ENCODE peak calls at places on chromosomes 5 and 9, in seven cellular contexts. N is stimulated activated CD4-positive, alpha-beta T cell treated with anti-CD3 and anti-CD28 coated beads, Interleukin-2, amount 100 ng/mL, for 48 hours; U is head of caudate nucleus; C is A549; W is AG08396; R is EL; A is stimulated activated CD8-positive, alpha-beta memory T cell treated with anti-CD3 and anti-CD28 coated beads, Interleukin-12 subunit alpha, Interleukin-12 subunit beta, amount 100 ng/mL, for 1 hour. Q is an unnamed sample.

GRCh38 chr5:146794326-146795029 is 84.1 kb downstream of the PPP2R2B start:
- DNase-seq in U (no peak), W (no peak), C (no peak), A (no peak), R (peak; percentile 11), N (no peak), Q (no peak)

GRCh38 chr9:4301302-4301701 is 1.4 kb upstream of the GLIS3 start:
- DNase-seq in W (peak; percentile 20), U (no peak), N (no peak), C (no peak), A (no peak), R (peak; percentile 77), Q (no peak)

GRCh38 chr9:27457445-27457844 is 66.6 kb upstream of the IFNK start:
- DNase-seq in N (no peak), W (no peak), R (no peak), C (no peak), U (no peak), A (no peak), Q (no peak)

GRCh38 chr5:66406761-66407289 is 189.4 kb upstream of the MAST4 start:
- DNase-seq in N (no peak), U (no peak), W (no peak), C (no peak), R (no peak), A (no peak), Q (no peak)

GRCh38 chr5:150710165-150710564 is 9.3 kb upstream of the RBM22 start:
- DNase-seq in N (no peak), C (peak; percentile 13), R (peak; percentile 15), U (no peak), A (no peak), W (no peak), Q (no peak)

GRCh38 chr9:106228861-106229260 is 534.5 kb downstream of the TMEM38B start:
- DNase-seq in U (no peak), C (no peak), W (no peak), A (no peak), R (no peak), N (no peak), Q (no peak)

GRCh38 chr9:21711504-21711903 is 90.9 kb upstream of the MTAP start:
- DNase-seq in C (no peak), W (no peak), N (no peak), U (no peak), A (no peak), R (no peak), Q (no peak)

GRCh38 chr5:95809414-95809960 is 13.0 kb downstream of the GLRX start:
- DNase-seq in N (no peak), R (peak; percentile 32), C (no peak), U (no peak), A (no peak), W (peak; percentile 29), Q (no peak)

GRCh38 chr5:135211083-135211790 is 177.2 kb upstream of the PITX1 start:
- DNase-seq in W (peak; percentile 47), A (no peak), C (no peak), N (no peak), U (no peak), R (no peak), Q (no peak)

GRCh38 chr5:6404129-6404528 is 25.8 kb upstream of the MED10 start:
- DNase-seq in W (peak; percentile 28), N (no peak), C (no peak), R (peak; percentile 78), U (no peak), A (no peak), Q (no peak)

GRCh38 chr5:135318924-135319323 is 80.1 kb downstream of the MACROH2A1 start:
- DNase-seq in N (no peak), W (no peak), U (no peak), C (no peak), A (no peak), R (no peak), Q (no peak)

GRCh38 chr9:120477534-120478001 is 102.4 kb downstream of the CDK5RAP2 start:
- DNase-seq in A (no peak), U (peak; percentile 78), C (peak; percentile 54), R (peak; percentile 74), N (peak; percentile 21), W (peak; percentile 78), Q (no peak)

GRCh38 chr9:126056312-126057021 is 270.2 kb upstream of the MVB12B start:
- DNase-seq in R (no peak), N (no peak), W (no peak), C (no peak), A (no peak), U (no peak), Q (no peak)

GRCh38 chr9:120532475-120532874 is 47.5 kb downstream of the CDK5RAP2 start:
- DNase-seq in N (no peak), C (peak; percentile 37), R (peak; percentile 55), U (no peak), A (no peak), W (peak; percentile 42), Q (no peak)

GRCh38 chr9:105694848-105695581 is 674 bp downstream of the TMEM38B start:
- DNase-seq in R (peak; percentile 62), A (peak; percentile 18), W (peak; percentile 59), C (peak; percentile 56), U (peak; percentile 59), N (peak; percentile 30), Q (peak; percentile 61)

GRCh38 chr5:40479939-40480338 is 199.8 kb upstream of the PTGER4 start:
- DNase-seq in R (no peak), A (no peak), N (no peak), U (no peak), W (no peak), C (no peak), Q (no peak)

GRCh38 chr9:109331353-109331752 is 10.5 kb upstream of the EPB41L4B start:
- DNase-seq in A (no peak), C (no peak), R (peak; percentile 37), W (no peak), U (no peak), N (no peak), Q (no peak)

GRCh38 chr5:149317281-149318048 is 27.8 kb upstream of the GRPEL2 start:
- DNase-seq in W (peak; percentile 58), R (peak; percentile 56), C (peak; percentile 69), A (peak; percentile 7), U (peak; percentile 34), N (peak; percentile 13), Q (no peak)

GRCh38 chr5:68950111-68950510 is 143.7 kb upstream of the SLC30A5 start:
- DNase-seq in A (no peak), C (no peak), W (no peak), R (no peak), N (no peak), U (no peak), Q (no peak)

GRCh38 chr5:157680239-157680638 is 8.9 kb downstream of the C5orf52 start:
- DNase-seq in U (no peak), W (no peak), C (no peak), A (no peak), R (no peak), N (no peak), Q (no peak)

GRCh38 chr9:79592736-79593493 is 21.1 kb downstream of the TLE4 start:
- DNase-seq in N (no peak), U (no peak), C (no peak), A (no peak), R (no peak), W (no peak), Q (no peak)

GRCh38 chr5:1730487-1730847 is 69.2 kb downstream of the MRPL36 start:
- DNase-seq in N (no peak), W (no peak), R (no peak), A (no peak), C (no peak), U (no peak), Q (no peak)

GRCh38 chr9:18396102-18396728 is 77.7 kb upstream of the ADAMTSL1 start:
- DNase-seq in R (peak; percentile 34), A (no peak), W (peak; percentile 10), N (no peak), U (no peak), C (no peak), Q (no peak)

Q was measured in activated B cell treated with CpG ODN at 0.5 μM for 24 hours.